ENCODE peak calls at places on chromosomes 5 and 9, in ten cellular contexts. J is NCI-H1092; O is mesendoderm; S is amniotic stem cell; Z is Peyer's patch; H is NCI-H2081; X is stimulated activated naive CD8-positive, alpha-beta T cell treated with anti-CD3 and anti-CD28 coated beads, Interleukin-15, amount 100 ng/mL, for 72 hours; T is stimulated activated CD4-positive, alpha-beta T cell treated with anti-CD3 and anti-CD28 coated beads, TNF-alpha, amount 100 ng/mL, for 4 hours; Y is Kasumi-1; E is H4. B is an unnamed sample.

GRCh38 chr9:76615149-76615548 is 149.1 kb upstream of the PCA3 start:
- DNase-seq in Z (peak), T (no peak), H (no peak), X (no peak), O (no peak), E (no peak), Y (peak), J (no peak), S (no peak), B (no peak)

GRCh38 chr5:102713682-102714231 is 41.3 kb upstream of the PAM start:
- DNase-seq in Z (no peak), X (no peak), J (no peak), T (no peak), O (no peak), E (no peak), S (no peak), H (no peak), Y (no peak), B (no peak)

GRCh38 chr9:130024597-130024994 is 18.4 kb downstream of the FNBP1 start:
- DNase-seq in O (no peak), Y (no peak), H (no peak), T (no peak), Z (no peak), S (no peak), X (no peak), J (no peak), E (no peak), B (no peak)

GRCh38 chr9:36407122-36407723 is 7.2 kb upstream of the RNF38 start:
- DNase-seq in Z (peak), T (peak), Y (peak), O (peak), X (peak), S (no peak), H (peak), J (peak), E (peak), B (peak)

GRCh38 chr5:135399838-135400542 is 959 bp upstream of the MACROH2A1 start:
- DNase-seq in X (no peak), S (no peak), Z (no peak), J (no peak), E (no peak), O (peak), H (no peak), T (no peak), Y (peak), B (no peak)

GRCh38 chr5:147925020-147925419 is 18.7 kb upstream of the C5orf46 start:
- DNase-seq in O (peak), H (no peak), J (no peak), S (no peak), T (no peak), X (no peak), Z (no peak), E (no peak), Y (no peak), B (no peak)

GRCh38 chr5:141883184-141883947 is 5.2 kb upstream of the PCDH1 start:
- DNase-seq in Y (no peak), S (no peak), O (peak), Z (no peak), E (no peak), T (no peak), J (no peak), X (peak), H (no peak), B (no peak)

GRCh38 chr9:109033941-109034700 is 20.8 kb upstream of the CTNNAL1 start:
- DNase-seq in T (no peak), Z (no peak), H (no peak), X (no peak), S (no peak), E (no peak), J (no peak), Y (no peak), O (no peak), B (no peak)

GRCh38 chr5:81579525-81579924 is 171.4 kb downstream of the SSBP2 start:
- DNase-seq in Y (no peak), O (no peak), Z (no peak), J (peak), X (no peak), T (no peak), H (peak), S (no peak), E (no peak), B (peak)

GRCh38 chr9:101514056-101514455 is 19.6 kb upstream of the RNF20 start:
- DNase-seq in J (no peak), O (peak), H (no peak), S (peak), Y (no peak), E (no peak), X (no peak), T (no peak), Z (no peak), B (no peak)